ENCODE peak calls at places on chromosomes 6 and 20, in five cellular contexts. R is fibroblast of pulmonary artery, Z is hippocampal formation, D is Right ventricle myocardium superior, S is Kasumi-1. L is an unnamed sample.

GRCh38 chr20:63092660-63093215 is 86.0 kb upstream of the BHLHE23 start:
- DNase-seq in Z (no peak), S (no peak), D (peak; percentile 24), R (no peak), L (no peak)

GRCh38 chr6:55997223-55997874 is 122.0 kb upstream of the BMP5 start:
- DNase-seq in R (no peak), D (no peak), S (peak; percentile 19), Z (no peak), L (no peak)

GRCh38 chr6:3585320-3585935 is 128.6 kb upstream of the SLC22A23 start:
- DNase-seq in D (no peak), R (peak; percentile 80), S (no peak), Z (no peak), L (peak; percentile 78)

GRCh38 chr6:25971187-25971811 is 8.7 kb downstream of the TRIM38 start:
- DNase-seq in Z (no peak), D (no peak), S (peak; percentile 38), R (peak; percentile 96), L (peak; percentile 95)

GRCh38 chr6:106162926-106163325 is 76.8 kb downstream of the PRDM1 start:
- DNase-seq in Z (no peak), S (no peak), R (no peak), D (no peak), L (peak; percentile 63)

GRCh38 chr20:23915844-23916243 is 36.3 kb upstream of the CST5 start:
- DNase-seq in D (no peak), S (no peak), Z (no peak), R (no peak), L (no peak)

GRCh38 chr20:19975901-19976300 is 41.3 kb upstream of the NAA20 start:
- DNase-seq in R (peak; percentile 31), Z (no peak), D (peak; percentile 52), S (no peak), L (peak; percentile 45)

GRCh38 chr20:57867181-57867803 is 157.5 kb upstream of the PMEPA1 start:
- DNase-seq in D (no peak), R (no peak), Z (no peak), S (no peak), L (no peak)

GRCh38 chr6:85193339-85193738 is 256.5 kb upstream of the NT5E start:
- DNase-seq in S (no peak), Z (no peak), D (no peak), R (no peak), L (no peak)

GRCh38 chr20:49642808-49643207 is 70.9 kb downstream of the B4GALT5 start:
- DNase-seq in Z (no peak), D (no peak), S (no peak), R (no peak), L (no peak)

GRCh38 chr6:47134476-47135189 is 92.5 kb upstream of the ADGRF1 start:
- DNase-seq in D (no peak), R (peak; percentile 98), Z (no peak), S (peak; percentile 76), L (peak; percentile 94)

GRCh38 chr6:2038096-2038495 is 207.3 kb downstream of the GMDS start:
- DNase-seq in D (no peak), R (peak; percentile 50), Z (no peak), S (no peak), L (peak; percentile 78)

GRCh38 chr6:1554881-1555569 is 54.7 kb upstream of the FOXC1 start:
- DNase-seq in D (peak; percentile 89), Z (peak; percentile 64), S (peak; percentile 45), R (peak; percentile 57), L (peak; percentile 28)

GRCh38 chr6:168088161-168089106 is 9.4 kb upstream of the FRMD1 start:
- DNase-seq in Z (no peak), S (no peak), R (peak; percentile 78), D (peak; percentile 61), L (peak; percentile 33)

GRCh38 chr6:37042139-37042538 is 36.7 kb downstream of the FGD2 start:
- DNase-seq in Z (no peak), R (no peak), S (no peak), D (no peak), L (no peak)

GRCh38 chr6:90169328-90169886 is 127.2 kb downstream of the BACH2 start:
- DNase-seq in D (no peak), R (no peak), Z (no peak), S (no peak), L (no peak)

GRCh38 chr6:34150766-34151165 is 4.9 kb upstream of the GRM4 start:
- DNase-seq in R (no peak), D (no peak), S (no peak), Z (no peak), L (no peak)

GRCh38 chr20:1674361-1674760 is 16.8 kb upstream of the SIRPG start:
- DNase-seq in R (no peak), Z (no peak), S (no peak), D (no peak), L (no peak)

GRCh38 chr20:4717816-4718215 is 3.9 kb upstream of the PRND start:
- DNase-seq in R (no peak), Z (no peak), D (no peak), S (no peak), L (peak; percentile 34)

GRCh38 chr6:75029333-75029732 is 176.5 kb downstream of the COL12A1 start:
- DNase-seq in D (no peak), Z (no peak), S (no peak), R (no peak), L (no peak)

L was measured in fibroblast of lung.